ENCODE peak calls at places on chromosomes 7 and 10, in nine cellular contexts. B is SW 1271, I is heart left ventricle, Q is NCI-H1105, H is left kidney, P is endodermal cell, R is MM.1S, U is left lobe of liver, V is NCI-H2081. A is an unnamed sample.

GRCh38 chr7:47405921-47406765 is 175.8 kb downstream of the TNS3 start:
- DNase-seq in U (peak), P (peak), H (no peak), V (no peak), B (no peak), R (no peak), Q (no peak), I (peak), A (no peak)

GRCh38 chr7:101244385-101245146 is at the start of gene FIS1:
- DNase-seq in U (peak), Q (peak), H (peak), I (peak), R (peak), B (peak), V (peak), P (peak), A (peak)

GRCh38 chr10:121668336-121669009 is 70.2 kb upstream of the FGFR2 start:
- DNase-seq in H (peak), I (peak), V (no peak), R (peak), P (peak), B (no peak), Q (no peak), U (peak), A (no peak)

GRCh38 chr7:118080947-118081346 is 103.0 kb upstream of the LSM8 start:
- DNase-seq in P (peak), B (no peak), R (peak), U (no peak), Q (no peak), V (no peak), H (no peak), I (no peak), A (peak)

GRCh38 chr10:1043532-1043995 is 5.4 kb downstream of the IDI1 start:
- DNase-seq in U (no peak), V (no peak), Q (no peak), I (peak), P (no peak), R (peak), H (no peak), B (no peak), A (no peak)

GRCh38 chr10:30836411-30836810 is 195.3 kb downstream of the ZNF438 start:
- DNase-seq in B (no peak), R (no peak), I (no peak), U (no peak), H (no peak), P (no peak), Q (no peak), V (no peak), A (no peak)

GRCh38 chr10:4730998-4731397 is 95.0 kb upstream of the AKR1E2 start:
- DNase-seq in B (no peak), H (no peak), R (no peak), I (no peak), Q (no peak), P (no peak), U (no peak), V (no peak), A (no peak)

GRCh38 chr7:97450516-97450915 is 281.4 kb upstream of the TAC1 start:
- DNase-seq in I (no peak), B (no peak), Q (no peak), U (no peak), R (no peak), H (no peak), V (no peak), P (no peak), A (no peak)

GRCh38 chr7:135597926-135598305 is 40.2 kb downstream of the NUP205 start:
- DNase-seq in P (no peak), I (no peak), B (no peak), U (no peak), R (no peak), H (no peak), V (no peak), Q (no peak), A (no peak)

GRCh38 chr10:26367771-26368170 is 70.4 kb upstream of the APBB1IP start:
- DNase-seq in B (no peak), V (no peak), P (peak), H (peak), R (peak), U (peak), Q (no peak), I (no peak), A (peak)

GRCh38 chr10:60654813-60655464 is 123.3 kb upstream of the CDK1 start:
- DNase-seq in I (no peak), B (no peak), H (no peak), P (no peak), R (no peak), Q (no peak), U (no peak), V (no peak), A (no peak)

GRCh38 chr7:57417736-57418135 is 32.2 kb upstream of the ZNF716 start:
- DNase-seq in I (no peak), Q (no peak), R (no peak), V (no peak), B (no peak), U (no peak), H (no peak), P (no peak), A (no peak)

GRCh38 chr7:72069263-72069662 is 342.9 kb downstream of the CALN1 start:
- DNase-seq in R (no peak), B (no peak), I (no peak), H (no peak), Q (no peak), V (no peak), P (no peak), U (no peak), A (no peak)

GRCh38 chr7:70698219-70698832 is 433.6 kb upstream of the GALNT17 start:
- DNase-seq in I (peak), B (no peak), V (peak), H (peak), R (peak), Q (peak), U (no peak), P (no peak), A (no peak)

GRCh38 chr7:22554184-22554583 is 54.2 kb upstream of the STEAP1B start:
- DNase-seq in B (no peak), V (no peak), P (no peak), I (no peak), R (no peak), Q (no peak), U (peak), H (no peak), A (no peak)

GRCh38 chr10:92834981-92835380 is 13.3 kb upstream of the EXOC6 start:
- DNase-seq in V (no peak), B (no peak), R (no peak), U (no peak), P (no peak), H (no peak), I (no peak), Q (no peak), A (no peak)

GRCh38 chr7:28440055-28440601 is 27.8 kb downstream of the CREB5 start:
- DNase-seq in H (no peak), V (peak), B (no peak), P (no peak), U (no peak), R (no peak), Q (peak), I (no peak), A (no peak)

GRCh38 chr10:48294431-48294830 is 12.0 kb upstream of the MAPK8 start:
- DNase-seq in Q (no peak), R (no peak), U (no peak), B (no peak), V (no peak), I (no peak), P (no peak), H (no peak), A (no peak)

GRCh38 chr10:49309691-49310371 is 10.9 kb downstream of the C10orf71 start:
- DNase-seq in U (no peak), I (no peak), H (no peak), V (no peak), R (no peak), P (no peak), Q (no peak), B (no peak), A (no peak)

GRCh38 chr7:36852931-36853330 is 128.6 kb upstream of the AOAH start:
- DNase-seq in I (no peak), V (no peak), U (no peak), B (no peak), P (no peak), H (no peak), Q (no peak), R (no peak), A (no peak)

GRCh38 chr10:74544106-74544505 is 282.3 kb upstream of the KAT6B start:
- DNase-seq in V (no peak), B (no peak), P (no peak), I (no peak), R (no peak), Q (no peak), U (no peak), H (no peak), A (no peak)

GRCh38 chr10:69415049-69415448 is 1.7 kb downstream of the TACR2 start:
- DNase-seq in I (no peak), Q (no peak), V (no peak), B (no peak), U (no peak), H (no peak), P (no peak), R (no peak), A (no peak)

GRCh38 chr10:131901181-131901829 is 497 bp downstream of the PPP2R2D start:
- DNase-seq in P (peak), V (peak), U (peak), I (peak), H (peak), Q (no peak), B (no peak), R (peak), A (peak)

GRCh38 chr10:14453593-14453992 is 122.9 kb upstream of the FRMD4A start:
- DNase-seq in B (no peak), R (no peak), U (no peak), Q (no peak), H (peak), V (no peak), P (no peak), I (no peak), A (no peak)

GRCh38 chr10:70404906-70405824 is 1.2 kb downstream of the EIF4EBP2 start:
- DNase-seq in V (no peak), I (peak), B (peak), H (peak), P (peak), Q (no peak), U (peak), R (peak), A (peak)

GRCh38 chr10:131396108-131397010 is 84.8 kb upstream of the TCERG1L start:
- DNase-seq in B (no peak), R (no peak), V (no peak), Q (no peak), I (no peak), P (no peak), H (no peak), U (no peak), A (no peak)

GRCh38 chr10:31758495-31758894 is 170.1 kb downstream of the ARHGAP12 start:
- DNase-seq in U (no peak), V (no peak), R (no peak), H (no peak), I (no peak), P (no peak), B (no peak), Q (no peak), A (no peak)

GRCh38 chr7:2518101-2518500 is 1.5 kb upstream of the LFNG start:
- DNase-seq in Q (no peak), I (no peak), U (no peak), V (peak), R (no peak), B (no peak), H (no peak), P (peak), A (no peak)

A was measured in T1000.